ENCODE peak calls at places on chromosomes 5 and 9, in nine cellular contexts. O is SK-N-SH, I is stomach, P is upper lobe of left lung, B is K562, C is GM12892, R is endothelial cell of umbilical vein, S is prostate gland, F is GM12891. Q is an unnamed sample.

GRCh38 chr9:18726546-18726945 is 252.6 kb downstream of the ADAMTSL1 start:
- DNase-seq in F (no peak), R (no peak), C (no peak), I (no peak), P (no peak), B (no peak), S (no peak), O (no peak), Q (peak; percentile 18)

GRCh38 chr5:96855041-96855872 is 21.0 kb upstream of the ERAP2 start:
- DNase-seq in P (no peak), B (no peak), C (no peak), R (no peak), O (no peak), I (no peak), S (no peak), F (no peak), Q (no peak)

GRCh38 chr9:16131269-16131668 is 578.4 kb downstream of the CCDC171 start:
- DNase-seq in P (no peak), O (no peak), B (no peak), C (no peak), S (no peak), R (no peak), I (no peak), F (no peak), Q (no peak)

GRCh38 chr9:8856686-8857329 is 1057.2 kb upstream of the DMAC1 start:
- DNase-seq in B (no peak), R (peak; percentile 26), P (no peak), F (no peak), I (no peak), C (no peak), S (no peak), O (peak; percentile 48), Q (no peak)

GRCh38 chr9:131095666-131096489 is 453 bp upstream of the AIF1L start:
- DNase-seq in P (peak; percentile 87), S (no peak), O (peak; percentile 93), R (peak; percentile 51), B (peak; percentile 100), C (no peak), F (peak; percentile 62), I (peak; percentile 31), Q (no peak)

GRCh38 chr9:84932915-84933527 is 263.5 kb downstream of the NTRK2 start:
- DNase-seq in R (no peak), I (no peak), B (no peak), S (no peak), C (no peak), O (no peak), P (no peak), F (no peak), Q (no peak)

GRCh38 chr5:154541553-154541952 is 63.5 kb upstream of the HAND1 start:
- DNase-seq in C (no peak), I (no peak), S (no peak), O (no peak), B (no peak), R (no peak), P (no peak), F (no peak), Q (no peak)

GRCh38 chr9:89278997-89279739 is 31.8 kb upstream of the CKS2 start:
- DNase-seq in C (no peak), S (no peak), F (no peak), P (no peak), O (peak; percentile 68), R (peak; percentile 55), B (no peak), I (no peak), Q (peak; percentile 53)

GRCh38 chr5:65359981-65360380 is 121.7 kb downstream of the ADAMTS6 start:
- DNase-seq in C (no peak), S (no peak), F (no peak), O (no peak), R (peak; percentile 63), B (no peak), P (no peak), I (no peak), Q (no peak)

GRCh38 chr9:27558307-27558706 is 15.0 kb downstream of the C9orf72 start:
- DNase-seq in I (no peak), O (no peak), C (no peak), P (no peak), B (no peak), S (no peak), F (no peak), R (no peak), Q (no peak)

GRCh38 chr9:133333566-133333965 is 2.4 kb downstream of the SURF6 start:
- DNase-seq in C (no peak), B (no peak), S (no peak), I (no peak), F (no peak), R (no peak), O (no peak), P (no peak), Q (no peak)

GRCh38 chr5:112657804-112658203 is 79.9 kb upstream of the APC start:
- DNase-seq in S (no peak), F (no peak), P (no peak), R (no peak), B (no peak), O (no peak), I (no peak), C (no peak), Q (no peak)

GRCh38 chr5:179194201-179194910 is 134.2 kb downstream of the ZNF354C start:
- DNase-seq in F (no peak), P (no peak), I (no peak), S (no peak), R (no peak), C (no peak), B (no peak), O (no peak), Q (no peak)

GRCh38 chr5:181160144-181160754 is 12.9 kb downstream of the OR2V2 start:
- DNase-seq in B (peak; percentile 91), O (peak; percentile 86), F (peak; percentile 68), I (no peak), C (peak; percentile 76), S (no peak), P (peak; percentile 64), R (no peak), Q (no peak)
- TF ChIP-seq POLR2AphosphoS5 in B (no peak), O (no peak), F (no peak), I (no peak), C (no peak), S (no peak), P (no peak), R (no peak), Q (no peak)

GRCh38 chr9:76894198-76894597 is 11.7 kb downstream of the PRUNE2 start:
- DNase-seq in R (no peak), C (no peak), F (no peak), S (no peak), I (no peak), B (peak; percentile 7), P (no peak), O (no peak), Q (no peak)

GRCh38 chr9:76893395-76893932 is 12.4 kb downstream of the PRUNE2 start:
- DNase-seq in P (no peak), B (no peak), C (no peak), F (no peak), I (no peak), R (no peak), O (no peak), S (no peak), Q (no peak)

GRCh38 chr9:76896035-76896434 is 9.9 kb downstream of the PRUNE2 start:
- DNase-seq in S (no peak), C (no peak), F (no peak), R (no peak), P (no peak), O (no peak), B (no peak), I (no peak), Q (no peak)

GRCh38 chr9:76897804-76898525 is 7.9 kb downstream of the PRUNE2 start:
- DNase-seq in F (no peak), I (no peak), O (no peak), S (no peak), B (no peak), P (no peak), R (no peak), C (no peak), Q (no peak)

GRCh38 chr9:76895186-76895585 is 10.7 kb downstream of the PRUNE2 start:
- DNase-seq in S (no peak), P (no peak), O (no peak), F (no peak), B (no peak), I (no peak), C (no peak), R (no peak), Q (no peak)
- TF ChIP-seq POLR2AphosphoS5 in S (no peak), P (no peak), O (no peak), F (no peak), B (no peak), I (peak; percentile 87), C (no peak), R (no peak), Q (no peak)

GRCh38 chr9:87562530-87562929 is 64.9 kb downstream of the DAPK1 start:
- DNase-seq in S (no peak), R (no peak), I (no peak), C (no peak), P (no peak), B (no peak), F (no peak), O (no peak), Q (no peak)
- TF ChIP-seq POLR2AphosphoS5 in S (no peak), R (no peak), I (no peak), C (no peak), P (no peak), B (no peak), F (no peak), O (no peak), Q (no peak)

DNA sequence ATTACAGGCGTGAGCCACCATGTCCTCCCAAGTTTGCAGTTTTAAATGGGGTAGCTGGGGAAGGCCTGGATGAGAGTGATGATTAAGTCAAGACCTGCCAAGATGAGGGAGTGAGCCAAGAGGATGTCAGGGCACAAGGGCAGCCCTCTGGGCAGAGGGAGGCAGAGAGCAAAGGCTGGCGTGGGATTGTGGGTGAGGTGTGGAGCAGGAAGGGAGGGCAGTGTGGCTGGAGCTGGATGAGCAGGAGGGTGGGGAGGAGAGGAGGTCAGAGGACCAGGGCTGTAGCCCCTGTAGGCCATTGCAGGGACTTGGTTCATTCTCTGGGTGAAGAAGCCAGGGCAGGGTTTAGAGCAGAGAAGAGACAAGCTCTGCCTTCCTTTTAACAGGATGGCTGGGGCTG is 53.7 kb upstream of the CTNNA1 start:
- DNase-seq in B (no peak), C (no peak), P (no peak), I (no peak), R (no peak), S (no peak), O (no peak), F (no peak), Q (no peak)
- TF ChIP-seq POLR2AphosphoS5 in B (no peak), C (no peak), P (no peak), I (no peak), R (no peak), S (no peak), O (no peak), F (no peak), Q (no peak)

GRCh38 chr5:172733179-172733973 is 37.6 kb downstream of the DUSP1 start:
- DNase-seq in B (no peak), I (peak; percentile 69), F (no peak), S (peak; percentile 76), C (no peak), O (no peak), P (peak; percentile 83), R (peak; percentile 62), Q (no peak)
- TF ChIP-seq POLR2AphosphoS5 in B (no peak), I (peak; percentile 60), F (no peak), S (peak; percentile 82), C (no peak), O (no peak), P (peak; percentile 77), R (no peak), Q (no peak)

Q was measured in SK-N-MC.